ENCODE peak calls at places on chromosomes 6 and 20, in nine cellular contexts. Y, P, N, D, J, S, M, A and G are unnamed samples.

GRCh38 chr20:60463798-60464197 is 505.6 kb downstream of the CDH26 start:
- DNase-seq in Y (no peak), P (peak; percentile 3), N (no peak), D (no peak), J (no peak), S (no peak), M (no peak), A (no peak), G (no peak)

GRCh38 chr20:2942439-2942838 is 69.2 kb downstream of the PTPRA start:
- DNase-seq in Y (no peak), P (no peak), N (no peak), D (peak; percentile 75), J (no peak), S (no peak), M (no peak), A (no peak), G (no peak)

GRCh38 chr6:25863360-25863759 is 10.7 kb downstream of the SLC17A3 start:
- DNase-seq in Y (no peak), P (no peak), N (no peak), D (no peak), J (no peak), S (no peak), M (no peak), A (no peak), G (no peak)

GRCh38 chr20:4546786-4547185 is 174.9 kb upstream of the PRND start:
- DNase-seq in Y (peak; percentile 92), P (peak; percentile 79), N (no peak), D (peak; percentile 77), J (no peak), S (no peak), M (no peak), A (no peak), G (no peak)

GRCh38 chr6:145756170-145756662 is 20.9 kb upstream of the EPM2A start:
- DNase-seq in Y (peak; percentile 67), P (peak; percentile 96), N (no peak), D (peak; percentile 98), J (peak; percentile 18), S (no peak), M (no peak), A (no peak), G (no peak)

GRCh38 chr6:142935553-142936517 is 9.1 kb downstream of the HIVEP2 start:
- DNase-seq in Y (no peak), P (no peak), N (no peak), D (no peak), J (no peak), S (no peak), M (peak; percentile 78), A (no peak), G (no peak)

GRCh38 chr20:41616228-41616627 is 1.9 kb downstream of the CHD6 start:
- DNase-seq in Y (no peak), P (no peak), N (no peak), D (peak; percentile 40), J (no peak), S (no peak), M (no peak), A (no peak), G (no peak)

GRCh38 chr6:38268342-38268741 is 371.4 kb downstream of the BTBD9 start:
- DNase-seq in Y (no peak), P (no peak), N (no peak), D (no peak), J (no peak), S (no peak), M (no peak), A (no peak), G (no peak)

GRCh38 chr20:32972181-32973076 is 31.8 kb downstream of the SUN5 start:
- DNase-seq in Y (no peak), P (no peak), N (peak; percentile 41), D (peak; percentile 5), J (no peak), S (no peak), M (peak; percentile 77), A (peak; percentile 82), G (peak; percentile 87)

GRCh38 chr20:31926493-31926892 is 25.4 kb downstream of the PDRG1 start:
- DNase-seq in Y (no peak), P (no peak), N (no peak), D (no peak), J (no peak), S (no peak), M (no peak), A (no peak), G (no peak)

GRCh38 chr6:169287675-169288074 is 34.0 kb upstream of the THBS2 start:
- DNase-seq in Y (no peak), P (no peak), N (no peak), D (no peak), J (no peak), S (no peak), M (no peak), A (no peak), G (no peak)
- TF ChIP-seq CTCF in Y (no peak), P (no peak), N (no peak), D (peak; percentile 27), J (no peak), S (no peak), M (no peak), A (no peak), G (no peak)

GRCh38 chr6:70667711-70668498 is at the start of gene SMAP1:
- DNase-seq in Y (peak; percentile 95), P (peak; percentile 90), N (peak; percentile 92), D (peak; percentile 88), J (peak; percentile 97), S (peak; percentile 86), M (peak; percentile 97), A (peak; percentile 96), G (peak; percentile 96)
- TF ChIP-seq CTCF in Y (no peak), P (no peak), N (no peak), D (no peak), J (no peak), S (no peak), M (no peak), A (no peak), G (no peak)

GRCh38 chr6:28758818-28759235 is 165.0 kb downstream of the TRIM27 start:
- DNase-seq in Y (no peak), P (no peak), N (no peak), D (no peak), J (no peak), S (no peak), M (no peak), A (no peak), G (no peak)
- TF ChIP-seq CTCF in Y (no peak), P (no peak), N (no peak), D (no peak), J (no peak), S (no peak), M (no peak), A (no peak), G (no peak)

GRCh38 chr6:169386431-169387057 is 132.9 kb upstream of the THBS2 start:
- DNase-seq in Y (no peak), P (no peak), N (no peak), D (peak; percentile 75), J (no peak), S (no peak), M (no peak), A (no peak), G (no peak)

GRCh38 chr6:169388767-169389166 is 135.1 kb upstream of the THBS2 start:
- DNase-seq in Y (no peak), P (no peak), N (no peak), D (no peak), J (no peak), S (no peak), M (no peak), A (no peak), G (no peak)

GRCh38 chr6:169385237-169385880 is 131.7 kb upstream of the THBS2 start:
- DNase-seq in Y (no peak), P (no peak), N (no peak), D (no peak), J (no peak), S (no peak), M (no peak), A (no peak), G (no peak)

GRCh38 chr6:169384291-169384690 is 130.6 kb upstream of the THBS2 start:
- DNase-seq in Y (no peak), P (no peak), N (no peak), D (no peak), J (no peak), S (no peak), M (no peak), A (no peak), G (no peak)

GRCh38 chr6:169387809-169388383 is 134.2 kb upstream of the THBS2 start:
- DNase-seq in Y (no peak), P (no peak), N (no peak), D (no peak), J (no peak), S (no peak), M (no peak), A (no peak), G (no peak)
- TF ChIP-seq CTCF in Y (no peak), P (no peak), N (no peak), D (no peak), J (no peak), S (no peak), M (no peak), A (no peak), G (no peak)

GRCh38 chr20:1118004-1118335 is 432 bp upstream of the PSMF1 start:
- DNase-seq in Y (no peak), P (no peak), N (no peak), D (no peak), J (no peak), S (no peak), M (no peak), A (no peak), G (no peak)

GRCh38 chr20:1121439-1121838 is 3.0 kb downstream of the PSMF1 start:
- DNase-seq in Y (no peak), P (no peak), N (no peak), D (no peak), J (no peak), S (no peak), M (no peak), A (no peak), G (no peak)

GRCh38 chr20:1119128-1119505 is 715 bp downstream of the PSMF1 start:
- DNase-seq in Y (no peak), P (no peak), N (no peak), D (no peak), J (no peak), S (no peak), M (no peak), A (no peak), G (no peak)

GRCh38 chr20:1119524-1119923 is 1.1 kb downstream of the PSMF1 start:
- DNase-seq in Y (no peak), P (no peak), N (no peak), D (no peak), J (no peak), S (no peak), M (no peak), A (no peak), G (no peak)

GRCh38 chr20:1118336-1119127 is at the start of gene PSMF1:
- DNase-seq in Y (peak; percentile 93), P (peak; percentile 89), N (peak; percentile 96), D (peak; percentile 92), J (peak; percentile 96), S (peak; percentile 93), M (peak; percentile 97), A (peak; percentile 87), G (peak; percentile 96)
- TF ChIP-seq CTCF in Y (no peak), P (no peak), N (no peak), D (peak; percentile 6), J (peak; percentile 36), S (peak; percentile 47), M (no peak), A (no peak), G (peak; percentile 0)